ENCODE peak calls at places on chromosomes 2 and 18, in five cellular contexts. N is Panc1; X is HFF-Myc; S is lower leg skin; Y is CD4-positive, CD25-positive, alpha-beta regulatory T cell. J is an unnamed sample.

GRCh38 chr18:8977166-8977565 is 125.3 kb upstream of the NDUFV2 start:
- DNase-seq in N (no peak), X (no peak), S (no peak), Y (no peak), J (no peak)

GRCh38 chr2:23312996-23313606 is 71.9 kb upstream of the KLHL29 start:
- DNase-seq in N (peak; percentile 35), X (no peak), S (no peak), Y (peak; percentile 17), J (peak; percentile 32)

GRCh38 chr2:238060096-238060541 is 682 bp upstream of the SCLY start:
- DNase-seq in N (no peak), X (no peak), S (no peak), Y (no peak), J (no peak)

GRCh38 chr18:76483780-76484179 is 11.3 kb downstream of the ZNF516 start:
- DNase-seq in N (no peak), X (no peak), S (no peak), Y (no peak), J (no peak)

GRCh38 chr2:156326488-156326887 is 6.0 kb downstream of the NR4A2 start:
- DNase-seq in N (no peak), X (no peak), S (no peak), Y (no peak), J (no peak)

GRCh38 chr2:127596311-127597045 is 49.5 kb upstream of the GPR17 start:
- DNase-seq in N (no peak), X (no peak), S (no peak), Y (no peak), J (no peak)

GRCh38 chr2:56448999-56449431 is 265.2 kb downstream of the CCDC85A start:
- DNase-seq in N (no peak), X (no peak), S (no peak), Y (no peak), J (no peak)

GRCh38 chr2:132448771-132449170 is 32.2 kb downstream of the GPR39 start:
- DNase-seq in N (peak; percentile 13), X (no peak), S (no peak), Y (no peak), J (no peak)

GRCh38 chr2:161382747-161383146 is 33.4 kb upstream of the TBR1 start:
- DNase-seq in N (no peak), X (no peak), S (no peak), Y (no peak), J (no peak)

GRCh38 chr18:2981212-2981728 is 31.7 kb downstream of the LPIN2 start:
- DNase-seq in N (peak; percentile 64), X (peak; percentile 92), S (no peak), Y (peak; percentile 48), J (no peak)

GRCh38 chr18:35136248-35136647 is 95.0 kb downstream of the MAPRE2 start:
- DNase-seq in N (no peak), X (no peak), S (no peak), Y (no peak), J (no peak)

GRCh38 chr2:180677200-180677599 is 303.2 kb upstream of the UBE2E3 start:
- DNase-seq in N (no peak), X (no peak), S (no peak), Y (no peak), J (no peak)

GRCh38 chr2:221255862-221256261 is 316.2 kb downstream of the EPHA4 start:
- DNase-seq in N (no peak), X (no peak), S (no peak), Y (no peak), J (no peak)

GRCh38 chr2:8296340-8296739 is 385.5 kb upstream of the ID2 start:
- DNase-seq in N (no peak), X (no peak), S (peak; percentile 10), Y (no peak), J (no peak)

GRCh38 chr2:217035967-217036366 is 176.1 kb upstream of the TNP1 start:
- DNase-seq in N (no peak), X (no peak), S (no peak), Y (no peak), J (no peak)

GRCh38 chr2:240105982-240106381 is 30.1 kb downstream of the COPS9 start:
- DNase-seq in N (no peak), X (no peak), S (no peak), Y (no peak), J (no peak)

GRCh38 chr2:39723946-39724827 is 54.9 kb downstream of the THUMPD2 start:
- DNase-seq in N (no peak), X (no peak), S (no peak), Y (no peak), J (no peak)

GRCh38 chr2:159518321-159519005 is 97.9 kb downstream of the BAZ2B start:
- DNase-seq in N (no peak), X (no peak), S (no peak), Y (no peak), J (no peak)

GRCh38 chr2:206824993-206825392 is 59.6 kb downstream of the FASTKD2 start:
- DNase-seq in N (no peak), X (no peak), S (no peak), Y (no peak), J (no peak)

GRCh38 chr2:130252880-130253645 is 54.8 kb upstream of the TUBA3E start:
- DNase-seq in N (no peak), X (no peak), S (no peak), Y (no peak), J (no peak)

GRCh38 chr2:677056-677949 is at the start of gene TMEM18:
- DNase-seq in N (peak; percentile 94), X (peak; percentile 99), S (peak; percentile 96), Y (peak; percentile 98), J (peak; percentile 100)

GRCh38 chr2:20652673-20653575 is 2.0 kb upstream of the HS1BP3 start:
- DNase-seq in N (no peak), X (no peak), S (no peak), Y (no peak), J (no peak)
- H3K4me3 ChIP-seq in N (no peak overlapping the region), X (no peak overlapping the region), S (no peak overlapping the region), Y (no peak overlapping the region), J (no peak overlapping the region)

GRCh38 chr2:118693287-118693822 is 154.1 kb downstream of the EN1 start:
- DNase-seq in N (no peak), X (no peak), S (no peak), Y (no peak), J (no peak)

GRCh38 chr2:118697771-118698170 is 149.7 kb downstream of the EN1 start:
- DNase-seq in N (no peak), X (no peak), S (no peak), Y (no peak), J (no peak)

GRCh38 chr2:118699816-118700215 is 147.6 kb downstream of the EN1 start:
- DNase-seq in N (no peak), X (no peak), S (no peak), Y (no peak), J (no peak)

GRCh38 chr2:118698564-118698963 is 148.9 kb downstream of the EN1 start:
- DNase-seq in N (no peak), X (no peak), S (no peak), Y (no peak), J (peak; percentile 66)

DNA sequence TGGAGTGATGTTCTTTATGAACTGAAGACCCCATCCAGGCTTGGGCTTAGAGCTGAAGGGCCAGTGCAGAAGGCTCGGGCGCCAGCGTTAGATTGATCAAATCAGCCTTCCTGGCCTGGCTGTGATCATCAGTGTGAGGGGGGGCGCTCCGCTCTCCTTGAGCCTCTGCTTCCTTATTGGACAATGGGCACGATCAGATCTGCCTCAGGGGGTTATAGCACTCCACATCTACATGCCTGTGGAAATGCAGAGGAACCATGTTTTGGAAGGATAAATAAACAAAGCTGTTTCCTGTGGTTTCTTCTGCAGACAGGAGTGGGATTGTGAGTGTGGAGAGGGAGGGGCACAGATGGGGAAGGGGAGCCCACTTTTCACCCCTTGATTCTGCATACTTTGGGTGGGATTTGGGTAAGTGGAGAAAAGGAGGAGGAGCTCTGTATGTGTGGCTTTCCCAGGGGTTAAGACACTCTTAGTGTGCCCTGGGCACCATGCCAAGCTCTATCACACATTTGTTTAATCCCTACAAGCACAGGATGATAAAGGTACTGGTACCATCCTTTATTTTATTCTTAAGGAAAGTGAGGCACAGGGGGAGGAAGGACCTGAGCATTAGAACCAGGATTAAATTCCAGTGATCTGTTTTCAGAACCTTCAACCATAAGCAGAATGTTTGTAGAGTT is 150.5 kb downstream of the EN1 start:
- DNase-seq in N (no peak), X (no peak), S (no peak), Y (no peak), J (peak; percentile 15)
- H3K4me3 ChIP-seq in N (no peak overlapping the region), X (no peak overlapping the region), S (no peak overlapping the region), Y (no peak overlapping the region), J (no peak overlapping the region)

GRCh38 chr18:61554117-61554776 is 221.0 kb downstream of the CDH20 start:
- DNase-seq in N (no peak), X (no peak), S (no peak), Y (peak; percentile 35), J (no peak)
- H3K4me3 ChIP-seq in N (no peak overlapping the region), X (no peak overlapping the region), S (no peak overlapping the region), Y (peak overlapping the region; percentile 60), J (no peak overlapping the region)

GRCh38 chr2:64442277-64442676 is 11.7 kb upstream of the LGALSL start:
- DNase-seq in N (no peak), X (no peak), S (no peak), Y (no peak), J (no peak)
- H3K4me3 ChIP-seq in N (no peak overlapping the region), X (no peak overlapping the region), S (no peak overlapping the region), Y (no peak overlapping the region), J (no peak overlapping the region)

DNA sequence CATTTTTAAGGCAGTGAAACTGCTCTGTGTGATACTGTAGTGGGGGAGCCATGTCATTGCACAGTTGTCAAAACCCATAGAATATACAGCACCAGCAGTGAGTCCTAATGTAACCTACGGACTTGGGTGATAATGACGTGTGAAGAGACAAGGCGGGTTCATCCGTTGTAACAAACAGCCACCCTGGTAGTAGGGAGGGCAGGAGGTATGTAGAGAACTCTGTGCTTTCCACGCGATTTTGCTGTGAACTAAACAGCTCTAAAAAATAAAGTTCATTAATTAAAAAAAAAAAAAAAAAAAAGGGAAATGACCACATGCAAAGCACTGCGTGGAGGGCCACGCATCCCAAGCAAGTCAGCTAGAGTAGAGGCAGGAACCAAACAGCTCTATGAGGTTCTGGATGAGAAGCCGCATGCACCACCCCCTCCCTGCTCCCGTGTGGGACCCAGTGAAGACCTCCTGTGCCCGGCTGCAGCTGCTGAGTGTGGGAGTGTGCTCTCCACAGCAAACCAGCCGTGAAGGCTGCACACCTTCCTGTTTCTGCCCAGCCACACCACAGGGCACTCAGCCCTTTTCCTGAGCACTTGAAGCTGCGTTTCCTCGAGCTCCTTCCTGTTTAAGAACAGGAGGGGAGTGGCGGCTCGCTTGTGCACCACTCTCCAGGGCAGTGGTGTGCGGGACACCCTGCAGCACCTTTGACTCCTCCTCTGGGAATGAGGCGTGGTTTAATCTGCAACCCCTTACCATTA is 65.6 kb downstream of the ODC1 start:
- DNase-seq in N (no peak), X (no peak), S (no peak), Y (peak; percentile 83), J (peak; percentile 45)
- H3K4me3 ChIP-seq in N (no peak overlapping the region), X (no peak overlapping the region), S (no peak overlapping the region), Y (peak overlapping the region; percentile 66), J (peak overlapping the region; percentile 13)

GRCh38 chr2:42053482-42053790 is 5.6 kb downstream of the PKDCC start:
- DNase-seq in N (no peak), X (no peak), S (no peak), Y (no peak), J (no peak)
- H3K4me3 ChIP-seq in N (no peak overlapping the region), X (no peak overlapping the region), S (no peak overlapping the region), Y (no peak overlapping the region), J (no peak overlapping the region)

GRCh38 chr18:11147371-11147860 is 2.0 kb downstream of the PIEZO2 start:
- DNase-seq in N (no peak), X (no peak), S (no peak), Y (no peak), J (no peak)
- H3K4me3 ChIP-seq in N (no peak overlapping the region), X (peak overlapping the region; percentile 3), S (no peak overlapping the region), Y (no peak overlapping the region), J (no peak overlapping the region)

GRCh38 chr2:201947287-201947686 is 86.4 kb upstream of the FZD7 start:
- DNase-seq in N (no peak), X (no peak), S (no peak), Y (no peak), J (no peak)
- H3K4me3 ChIP-seq in N (no peak overlapping the region), X (no peak overlapping the region), S (no peak overlapping the region), Y (no peak overlapping the region), J (no peak overlapping the region)

J was measured in Jurkat, Clone E6-1.